ENCODE peak calls at places on chromosomes 13 and 19, in seven cellular contexts. One of them, this sample, is unnamed. For H3K27me3, the result is how much of the 10 kb centered on the place peaks cover.

GRCh38 chr13:107124129-107124718 is 556.3 kb upstream of the ARGLU1 start:
- DNase-seq in CD8-positive, alpha-beta T cell: no peak
- DNase-seq in effector memory CD4-positive, alpha-beta T cell: no peak
- DNase-seq in PC-9: no peak
- DNase-seq in tibial artery: no peak
- DNase-seq in esophagus muscularis mucosa: no peak
- DNase-seq in GM23338: peak
- DNase-seq in this sample: no peak

GRCh38 chr13:62653371-62653770 is 1237.7 kb upstream of the PCDH20 start:
- DNase-seq in effector memory CD4-positive, alpha-beta T cell: no peak
- DNase-seq in GM23338: no peak
- DNase-seq in esophagus muscularis mucosa: no peak
- DNase-seq in PC-9: no peak
- DNase-seq in tibial artery: no peak
- DNase-seq in CD8-positive, alpha-beta T cell: no peak
- DNase-seq in this sample: no peak

GRCh38 chr19:38221421-38221820 is 2.6 kb downstream of the DPF1 start:
- DNase-seq in esophagus muscularis mucosa: no peak
- DNase-seq in effector memory CD4-positive, alpha-beta T cell: no peak
- DNase-seq in CD8-positive, alpha-beta T cell: no peak
- DNase-seq in PC-9: no peak
- DNase-seq in tibial artery: no peak
- DNase-seq in GM23338: no peak
- DNase-seq in this sample: no peak

GRCh38 chr13:23467932-23468278 is 34.4 kb upstream of the SACS start:
- DNase-seq in tibial artery: no peak
- DNase-seq in GM23338: no peak
- DNase-seq in esophagus muscularis mucosa: no peak
- DNase-seq in effector memory CD4-positive, alpha-beta T cell: no peak
- DNase-seq in PC-9: no peak
- DNase-seq in CD8-positive, alpha-beta T cell: no peak
- DNase-seq in this sample: no peak

GRCh38 chr19:4823577-4823976 is 7.9 kb downstream of the TICAM1 start:
- DNase-seq in PC-9: no peak
- DNase-seq in effector memory CD4-positive, alpha-beta T cell: no peak
- DNase-seq in esophagus muscularis mucosa: no peak
- DNase-seq in GM23338: no peak
- DNase-seq in tibial artery: no peak
- DNase-seq in CD8-positive, alpha-beta T cell: no peak
- DNase-seq in this sample: no peak

GRCh38 chr19:42114412-42114811 is 17.8 kb downstream of the POU2F2 start:
- DNase-seq in CD8-positive, alpha-beta T cell: no peak
- DNase-seq in GM23338: peak
- DNase-seq in PC-9: no peak
- DNase-seq in tibial artery: no peak
- DNase-seq in esophagus muscularis mucosa: no peak
- DNase-seq in effector memory CD4-positive, alpha-beta T cell: no peak
- DNase-seq in this sample: no peak

GRCh38 chr19:10122066-10122465 is 2.4 kb upstream of the EIF3G start:
- DNase-seq in PC-9: no peak
- DNase-seq in CD8-positive, alpha-beta T cell: no peak
- DNase-seq in tibial artery: peak
- DNase-seq in GM23338: no peak
- DNase-seq in esophagus muscularis mucosa: no peak
- DNase-seq in effector memory CD4-positive, alpha-beta T cell: no peak
- DNase-seq in this sample: no peak

GRCh38 chr13:35818577-35819165 is 312.5 kb downstream of the DCLK1 start:
- DNase-seq in tibial artery: no peak
- DNase-seq in effector memory CD4-positive, alpha-beta T cell: no peak
- DNase-seq in CD8-positive, alpha-beta T cell: no peak
- DNase-seq in GM23338: peak
- DNase-seq in esophagus muscularis mucosa: no peak
- DNase-seq in PC-9: no peak
- DNase-seq in this sample: no peak

GRCh38 chr19:16655727-16656126 is 4.2 kb downstream of the SMIM7 start:
- DNase-seq in CD8-positive, alpha-beta T cell: no peak
- DNase-seq in PC-9: no peak
- DNase-seq in esophagus muscularis mucosa: no peak
- DNase-seq in tibial artery: no peak
- DNase-seq in effector memory CD4-positive, alpha-beta T cell: no peak
- DNase-seq in GM23338: no peak
- DNase-seq in this sample: no peak

GRCh38 chr13:20074956-20075355 is 85.9 kb downstream of the GJA3 start:
- DNase-seq in CD8-positive, alpha-beta T cell: no peak
- DNase-seq in tibial artery: no peak
- DNase-seq in effector memory CD4-positive, alpha-beta T cell: no peak
- DNase-seq in PC-9: no peak
- DNase-seq in esophagus muscularis mucosa: no peak
- DNase-seq in GM23338: no peak
- DNase-seq in this sample: no peak

GRCh38 chr13:79943633-79944032 is 397.3 kb downstream of the SPRY2 start:
- DNase-seq in CD8-positive, alpha-beta T cell: no peak
- DNase-seq in tibial artery: no peak
- DNase-seq in PC-9: no peak
- DNase-seq in esophagus muscularis mucosa: no peak
- DNase-seq in GM23338: no peak
- DNase-seq in effector memory CD4-positive, alpha-beta T cell: no peak
- DNase-seq in this sample: no peak

GRCh38 chr19:9431475-9431874 is 3.9 kb downstream of the ZNF266 start:
- DNase-seq in esophagus muscularis mucosa: no peak
- DNase-seq in tibial artery: no peak
- DNase-seq in effector memory CD4-positive, alpha-beta T cell: no peak
- DNase-seq in CD8-positive, alpha-beta T cell: peak
- DNase-seq in PC-9: peak
- DNase-seq in GM23338: peak
- DNase-seq in this sample: no peak

GRCh38 chr19:47226426-47227346 is 4.3 kb downstream of the BBC3 start:
- DNase-seq in tibial artery: peak
- DNase-seq in esophagus muscularis mucosa: peak
- DNase-seq in CD8-positive, alpha-beta T cell: peak
- DNase-seq in PC-9: peak
- DNase-seq in GM23338: peak
- DNase-seq in effector memory CD4-positive, alpha-beta T cell: peak
- DNase-seq in this sample: peak

GRCh38 chr19:7934766-7935165 is 8.7 kb downstream of the TIMM44 start:
- DNase-seq in esophagus muscularis mucosa: no peak
- DNase-seq in CD8-positive, alpha-beta T cell: no peak
- DNase-seq in PC-9: no peak
- DNase-seq in effector memory CD4-positive, alpha-beta T cell: no peak
- DNase-seq in GM23338: no peak
- DNase-seq in tibial artery: peak
- DNase-seq in this sample: no peak

GRCh38 chr19:7933411-7933810 is 7.5 kb upstream of the CTXN1 start:
- DNase-seq in PC-9: no peak
- DNase-seq in GM23338: peak
- DNase-seq in esophagus muscularis mucosa: no peak
- DNase-seq in effector memory CD4-positive, alpha-beta T cell: no peak
- DNase-seq in tibial artery: no peak
- DNase-seq in CD8-positive, alpha-beta T cell: no peak
- DNase-seq in this sample: no peak

GRCh38 chr19:7932276-7932929 is 6.5 kb upstream of the CTXN1 start:
- DNase-seq in PC-9: no peak
- DNase-seq in tibial artery: no peak
- DNase-seq in GM23338: no peak
- DNase-seq in CD8-positive, alpha-beta T cell: no peak
- DNase-seq in effector memory CD4-positive, alpha-beta T cell: no peak
- DNase-seq in esophagus muscularis mucosa: no peak
- DNase-seq in this sample: no peak

GRCh38 chr19:7932930-7933300 is 7.0 kb upstream of the CTXN1 start:
- DNase-seq in PC-9: no peak
- DNase-seq in tibial artery: no peak
- DNase-seq in esophagus muscularis mucosa: no peak
- DNase-seq in effector memory CD4-positive, alpha-beta T cell: no peak
- DNase-seq in GM23338: no peak
- DNase-seq in CD8-positive, alpha-beta T cell: no peak
- DNase-seq in this sample: no peak

DNA sequence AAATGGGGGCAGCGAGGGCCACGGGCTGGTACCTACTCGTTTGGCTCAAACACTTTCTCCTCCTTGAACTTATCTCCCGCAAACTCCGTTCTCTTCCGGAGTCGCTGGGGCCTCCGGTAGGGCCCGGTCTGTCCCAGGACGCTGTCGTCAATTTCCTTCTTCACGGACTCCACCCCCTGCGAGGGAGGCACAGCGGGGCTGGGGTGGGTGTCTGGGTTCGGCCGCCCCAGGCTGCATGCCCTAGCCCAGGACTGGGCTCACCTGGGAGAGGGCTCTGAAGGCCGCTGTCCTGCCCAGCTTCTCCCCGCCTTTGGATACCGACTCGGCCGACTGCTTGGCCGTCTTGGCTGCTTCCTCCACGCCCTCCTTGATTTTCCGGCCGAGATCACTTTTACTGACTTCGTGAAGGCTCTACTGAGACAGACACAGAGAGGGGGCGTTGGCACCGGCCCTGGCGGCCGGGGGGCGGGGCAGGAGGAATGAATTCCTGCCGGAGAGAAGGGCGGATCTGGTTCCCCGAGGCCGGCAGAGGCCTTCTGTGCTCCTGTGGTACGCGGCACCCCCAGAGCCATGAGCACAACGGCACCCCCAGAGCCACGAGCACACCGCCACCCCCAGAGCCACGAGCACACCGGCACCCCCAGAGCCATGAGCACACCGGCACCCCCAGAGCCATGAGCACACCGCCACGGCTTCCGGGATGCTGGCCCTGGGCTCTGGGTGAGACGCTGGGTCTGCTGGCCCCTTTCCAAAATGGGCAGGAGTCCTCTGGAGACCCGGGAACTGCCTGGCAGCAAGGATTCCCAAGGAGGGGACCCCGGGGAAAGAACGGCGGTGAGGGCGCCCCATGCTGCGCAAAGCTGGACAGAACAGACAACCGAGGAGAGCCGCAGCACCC is 8.1 kb upstream of the CTXN1 start:
- DNase-seq in PC-9: no peak
- DNase-seq in GM23338: no peak
- DNase-seq in effector memory CD4-positive, alpha-beta T cell: no peak
- DNase-seq in CD8-positive, alpha-beta T cell: no peak
- DNase-seq in esophagus muscularis mucosa: no peak
- DNase-seq in tibial artery: no peak
- DNase-seq in this sample: no peak
- H3K27me3 ChIP-seq in PC-9: under half
- H3K27me3 ChIP-seq in GM23338: under half
- H3K27me3 ChIP-seq in effector memory CD4-positive, alpha-beta T cell: under half
- H3K27me3 ChIP-seq in CD8-positive, alpha-beta T cell: under half
- H3K27me3 ChIP-seq in esophagus muscularis mucosa: under half
- H3K27me3 ChIP-seq in tibial artery: under half
- H3K27me3 ChIP-seq in this sample: under half

DNA sequence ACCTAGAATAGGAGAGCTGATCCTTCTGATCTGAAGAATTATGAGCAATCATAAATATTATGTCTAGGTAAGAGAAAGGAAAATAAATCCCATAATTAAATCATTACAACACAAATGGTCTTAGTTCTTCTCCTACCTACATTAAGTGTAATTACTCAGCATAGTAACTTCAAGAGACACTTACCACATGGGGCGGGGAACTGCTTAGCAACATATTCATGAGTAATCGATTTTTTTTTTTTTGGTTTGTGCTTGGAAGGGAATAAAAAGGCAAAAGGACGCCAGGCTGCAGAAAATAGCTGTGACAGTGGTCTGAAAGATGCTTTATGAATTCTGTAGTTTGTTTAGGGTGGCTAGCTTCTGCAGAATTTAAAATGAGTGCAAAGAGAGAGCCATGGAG is 103.3 kb upstream of the HTR2A start:
- DNase-seq in CD8-positive, alpha-beta T cell: no peak
- DNase-seq in tibial artery: no peak
- DNase-seq in GM23338: no peak
- DNase-seq in esophagus muscularis mucosa: no peak
- DNase-seq in effector memory CD4-positive, alpha-beta T cell: no peak
- DNase-seq in PC-9: no peak
- DNase-seq in this sample: no peak
- H3K27me3 ChIP-seq in CD8-positive, alpha-beta T cell: under half
- H3K27me3 ChIP-seq in tibial artery: under half
- H3K27me3 ChIP-seq in GM23338: under half
- H3K27me3 ChIP-seq in esophagus muscularis mucosa: under half
- H3K27me3 ChIP-seq in effector memory CD4-positive, alpha-beta T cell: under half
- H3K27me3 ChIP-seq in PC-9: under half
- H3K27me3 ChIP-seq in this sample: under half

DNA sequence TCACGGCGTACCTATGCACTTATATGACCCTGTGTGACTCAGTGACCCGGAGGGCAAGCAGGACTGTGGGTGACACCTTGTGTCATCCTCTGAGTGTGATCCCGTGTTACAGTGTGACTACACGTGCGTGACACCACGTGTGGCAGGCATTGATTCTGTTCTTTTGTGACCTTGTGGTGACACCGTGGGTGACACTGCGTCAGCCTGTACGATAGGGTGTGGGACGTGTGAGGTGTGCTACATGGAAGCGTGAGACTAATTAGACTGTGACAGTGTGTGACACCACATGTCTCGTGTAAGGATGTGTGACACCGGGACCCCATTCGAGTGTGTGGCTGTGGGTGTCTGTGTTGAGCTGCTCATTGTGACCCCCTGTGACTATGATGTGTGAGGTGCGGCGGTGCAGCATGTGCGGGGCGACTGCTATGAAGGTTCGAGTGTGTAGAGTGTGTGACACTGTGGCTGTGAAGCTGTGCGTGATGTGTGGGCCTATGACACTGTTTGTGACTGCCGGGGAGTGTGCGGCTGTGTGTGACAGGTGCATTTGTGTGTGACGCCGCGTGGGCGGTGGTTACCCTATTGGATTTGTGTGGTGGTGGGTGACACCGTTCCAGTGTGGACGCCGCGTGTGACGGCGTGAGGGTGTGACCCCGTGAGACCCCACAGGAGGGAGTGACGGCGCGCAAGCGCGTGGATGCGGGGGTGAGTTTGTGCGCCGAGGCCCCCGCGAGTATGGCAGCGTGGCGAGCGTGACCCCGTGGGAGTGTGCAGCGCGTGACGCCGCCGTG is at the start of gene SPTBN4:
- DNase-seq in tibial artery: peak
- DNase-seq in PC-9: no peak
- DNase-seq in GM23338: no peak
- DNase-seq in effector memory CD4-positive, alpha-beta T cell: peak
- DNase-seq in CD8-positive, alpha-beta T cell: peak
- DNase-seq in esophagus muscularis mucosa: no peak
- DNase-seq in this sample: no peak
- H3K27me3 ChIP-seq in tibial artery: under half
- H3K27me3 ChIP-seq in PC-9: under half
- H3K27me3 ChIP-seq in GM23338: under half
- H3K27me3 ChIP-seq in effector memory CD4-positive, alpha-beta T cell: under half
- H3K27me3 ChIP-seq in CD8-positive, alpha-beta T cell: under half
- H3K27me3 ChIP-seq in esophagus muscularis mucosa: under half
- H3K27me3 ChIP-seq in this sample: under half

DNA sequence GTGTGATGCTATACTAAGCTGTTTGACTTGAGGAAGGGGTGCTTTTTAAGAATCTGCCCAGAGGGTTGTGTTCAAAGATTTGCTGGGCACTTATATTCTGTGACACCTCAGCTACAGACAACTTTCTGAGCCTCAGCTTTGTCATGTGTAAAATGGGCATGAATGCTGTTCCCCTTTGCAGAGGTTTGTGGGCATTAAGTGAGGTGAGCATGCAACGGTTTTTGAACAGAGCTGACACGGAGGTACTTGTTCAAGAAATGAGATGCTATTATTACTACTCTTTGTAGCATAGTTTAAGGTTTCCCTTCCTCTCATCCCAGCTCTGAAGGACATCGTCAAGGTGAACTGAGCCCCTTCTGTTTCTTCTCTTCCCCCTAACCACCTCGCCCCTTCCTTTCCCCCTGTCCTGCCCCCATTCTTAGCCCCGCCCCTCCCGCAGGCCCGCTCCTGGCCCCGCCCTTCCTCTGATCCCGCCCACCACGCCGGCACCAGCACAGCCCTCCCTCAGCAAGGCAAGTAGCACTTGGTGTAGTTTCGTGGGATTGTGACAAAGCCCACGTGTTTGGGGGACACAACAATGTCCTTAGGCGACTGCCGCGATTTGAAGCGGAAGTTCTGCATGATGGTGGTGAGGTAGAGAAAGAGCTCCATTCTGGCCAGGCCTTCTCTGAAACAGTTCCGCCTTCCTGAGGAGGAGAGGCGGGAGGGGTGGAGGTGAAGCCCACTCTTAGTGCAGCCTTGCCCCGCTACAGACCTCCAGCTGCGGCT is 26.1 kb upstream of the CYP2A7 start:
- DNase-seq in GM23338: peak
- DNase-seq in tibial artery: no peak
- DNase-seq in effector memory CD4-positive, alpha-beta T cell: no peak
- DNase-seq in CD8-positive, alpha-beta T cell: peak
- DNase-seq in PC-9: no peak
- DNase-seq in esophagus muscularis mucosa: no peak
- DNase-seq in this sample: peak
- H3K27me3 ChIP-seq in GM23338: under half
- H3K27me3 ChIP-seq in tibial artery: under half
- H3K27me3 ChIP-seq in effector memory CD4-positive, alpha-beta T cell: under half
- H3K27me3 ChIP-seq in CD8-positive, alpha-beta T cell: under half
- H3K27me3 ChIP-seq in PC-9: under half
- H3K27me3 ChIP-seq in esophagus muscularis mucosa: under half
- H3K27me3 ChIP-seq in this sample: under half